ENCODE peak calls at places on chromosomes 5 and 9, in seven cellular contexts. One of them, this sample, is unnamed. For H3K4me1, the result is how much of the 10 kb centered on the place peaks cover.

GRCh38 chr5:11903614-11904269 is 504 bp downstream of the CTNND2 start:
- DNase-seq in heart right ventricle: peak
- DNase-seq in neural progenitor cell: peak
- DNase-seq in HCT116: no peak
- DNase-seq in CD4-positive, CD25-positive, alpha-beta regulatory T cell: no peak
- DNase-seq in Panc1: no peak
- DNase-seq in right cardiac atrium: peak
- DNase-seq in this sample: peak

GRCh38 chr9:3936520-3937235 is 363.2 kb downstream of the GLIS3 start:
- DNase-seq in heart right ventricle: peak
- DNase-seq in neural progenitor cell: no peak
- DNase-seq in HCT116: no peak
- DNase-seq in CD4-positive, CD25-positive, alpha-beta regulatory T cell: no peak
- DNase-seq in Panc1: no peak
- DNase-seq in right cardiac atrium: peak
- DNase-seq in this sample: no peak

GRCh38 chr9:129770741-129771140 is 17.9 kb upstream of the PTGES start:
- DNase-seq in heart right ventricle: no peak
- DNase-seq in neural progenitor cell: no peak
- DNase-seq in HCT116: no peak
- DNase-seq in CD4-positive, CD25-positive, alpha-beta regulatory T cell: no peak
- DNase-seq in Panc1: no peak
- DNase-seq in right cardiac atrium: no peak
- DNase-seq in this sample: no peak

GRCh38 chr9:75085640-75086039 is 2.3 kb downstream of the NMRK1 start:
- DNase-seq in heart right ventricle: no peak
- DNase-seq in neural progenitor cell: no peak
- DNase-seq in HCT116: no peak
- DNase-seq in CD4-positive, CD25-positive, alpha-beta regulatory T cell: no peak
- DNase-seq in Panc1: no peak
- DNase-seq in right cardiac atrium: no peak
- DNase-seq in this sample: no peak

GRCh38 chr5:90529939-90530677 is 724 bp upstream of the LYSMD3 start:
- DNase-seq in heart right ventricle: peak
- DNase-seq in neural progenitor cell: peak
- DNase-seq in HCT116: peak
- DNase-seq in CD4-positive, CD25-positive, alpha-beta regulatory T cell: peak
- DNase-seq in Panc1: peak
- DNase-seq in right cardiac atrium: peak
- DNase-seq in this sample: peak

GRCh38 chr5:27266184-27266583 is 227.8 kb upstream of the CDH9 start:
- DNase-seq in heart right ventricle: no peak
- DNase-seq in neural progenitor cell: no peak
- DNase-seq in HCT116: no peak
- DNase-seq in CD4-positive, CD25-positive, alpha-beta regulatory T cell: no peak
- DNase-seq in Panc1: no peak
- DNase-seq in right cardiac atrium: no peak
- DNase-seq in this sample: no peak

GRCh38 chr5:57302643-57303042 is 128.8 kb downstream of the GPBP1 start:
- DNase-seq in heart right ventricle: no peak
- DNase-seq in neural progenitor cell: no peak
- DNase-seq in HCT116: no peak
- DNase-seq in CD4-positive, CD25-positive, alpha-beta regulatory T cell: no peak
- DNase-seq in Panc1: no peak
- DNase-seq in right cardiac atrium: no peak
- DNase-seq in this sample: no peak

GRCh38 chr9:4090491-4090890 is 209.4 kb downstream of the GLIS3 start:
- DNase-seq in heart right ventricle: no peak
- DNase-seq in neural progenitor cell: no peak
- DNase-seq in HCT116: no peak
- DNase-seq in CD4-positive, CD25-positive, alpha-beta regulatory T cell: no peak
- DNase-seq in Panc1: no peak
- DNase-seq in right cardiac atrium: no peak
- DNase-seq in this sample: peak

GRCh38 chr5:5250758-5251157 is 110.6 kb downstream of the ADAMTS16 start:
- DNase-seq in heart right ventricle: no peak
- DNase-seq in neural progenitor cell: no peak
- DNase-seq in HCT116: no peak
- DNase-seq in CD4-positive, CD25-positive, alpha-beta regulatory T cell: no peak
- DNase-seq in Panc1: no peak
- DNase-seq in right cardiac atrium: no peak
- DNase-seq in this sample: no peak

GRCh38 chr5:64462391-64462790 is 43.4 kb upstream of the RGS7BP start:
- DNase-seq in heart right ventricle: no peak
- DNase-seq in neural progenitor cell: no peak
- DNase-seq in HCT116: no peak
- DNase-seq in CD4-positive, CD25-positive, alpha-beta regulatory T cell: no peak
- DNase-seq in Panc1: no peak
- DNase-seq in right cardiac atrium: no peak
- DNase-seq in this sample: no peak

DNA sequence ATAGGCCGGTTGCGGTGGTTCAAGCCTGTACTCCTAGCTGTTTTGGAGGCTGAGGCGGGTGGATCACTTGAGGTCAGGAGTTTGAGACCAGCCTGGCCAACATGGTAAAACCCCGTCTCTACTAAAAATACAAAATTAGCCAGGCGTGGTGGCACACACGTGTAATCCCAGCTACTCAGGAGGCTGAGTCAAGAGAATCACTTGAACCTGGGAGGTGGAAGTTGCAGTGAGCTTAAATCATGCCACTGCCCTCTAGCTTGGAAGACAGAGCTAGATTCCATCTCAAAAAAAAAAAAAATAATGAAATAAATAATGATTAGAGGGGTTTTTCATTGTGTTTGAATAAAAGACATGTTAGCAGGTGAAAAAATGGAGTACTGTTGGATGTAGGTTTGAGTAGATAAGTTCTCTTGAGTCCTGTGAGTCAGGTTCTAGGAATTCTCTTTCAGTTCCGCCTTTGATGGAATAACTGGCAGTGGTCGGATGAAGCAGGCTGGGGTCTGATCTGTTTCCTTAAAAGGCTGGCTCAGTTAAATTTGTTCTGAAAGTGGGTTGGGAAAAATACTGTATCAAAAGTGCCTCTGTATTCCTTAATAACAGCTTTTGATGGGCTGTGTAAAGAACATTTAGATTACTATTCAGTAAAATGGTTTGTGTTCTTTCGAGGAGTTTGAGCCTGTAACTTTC is 73.2 kb downstream of the AOPEP start:
- DNase-seq in heart right ventricle: no peak
- DNase-seq in neural progenitor cell: no peak
- DNase-seq in HCT116: no peak
- DNase-seq in CD4-positive, CD25-positive, alpha-beta regulatory T cell: no peak
- DNase-seq in Panc1: no peak
- DNase-seq in right cardiac atrium: no peak
- DNase-seq in this sample: no peak
- H3K4me1 ChIP-seq in heart right ventricle: under half
- H3K4me1 ChIP-seq in neural progenitor cell: under half
- H3K4me1 ChIP-seq in HCT116: under half
- H3K4me1 ChIP-seq in CD4-positive, CD25-positive, alpha-beta regulatory T cell: under half
- H3K4me1 ChIP-seq in Panc1: under half
- H3K4me1 ChIP-seq in right cardiac atrium: under half
- H3K4me1 ChIP-seq in this sample: under half

DNA sequence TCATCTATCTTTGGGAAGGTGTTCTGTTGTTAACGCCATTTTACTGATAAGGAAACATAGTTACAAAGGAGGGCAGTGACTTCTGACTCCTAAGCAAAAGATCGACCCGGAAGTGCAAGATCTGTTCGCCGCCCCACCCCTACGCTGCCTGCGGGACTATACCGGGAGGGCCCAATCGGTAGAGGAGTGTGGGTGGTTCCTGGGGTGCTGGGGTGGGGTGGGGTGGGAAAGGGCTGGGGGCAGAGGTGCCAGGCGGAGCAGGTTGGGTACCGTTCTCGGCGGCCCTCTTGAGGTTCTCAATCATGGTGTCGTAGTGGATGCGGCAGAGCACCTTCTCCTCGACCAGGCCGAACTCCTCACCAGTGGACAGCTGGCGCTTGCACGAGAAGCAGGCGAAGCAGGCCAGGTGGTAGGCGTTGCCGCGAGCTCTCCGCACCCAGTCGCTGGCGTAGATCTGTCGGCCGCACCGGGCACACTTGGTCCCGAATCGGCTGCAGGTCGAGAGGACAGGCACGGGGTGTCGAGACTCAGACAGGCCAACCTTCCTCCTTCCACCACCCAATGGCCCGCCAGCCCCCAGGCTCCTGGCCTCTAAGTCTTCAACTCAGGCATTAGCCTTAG is 11.8 kb downstream of the LHX6 start:
- DNase-seq in heart right ventricle: no peak
- DNase-seq in neural progenitor cell: no peak
- DNase-seq in HCT116: no peak
- DNase-seq in CD4-positive, CD25-positive, alpha-beta regulatory T cell: no peak
- DNase-seq in Panc1: no peak
- DNase-seq in right cardiac atrium: no peak
- DNase-seq in this sample: no peak
- H3K4me1 ChIP-seq in heart right ventricle: under half
- H3K4me1 ChIP-seq in neural progenitor cell: under half
- H3K4me1 ChIP-seq in HCT116: under half
- H3K4me1 ChIP-seq in CD4-positive, CD25-positive, alpha-beta regulatory T cell: under half
- H3K4me1 ChIP-seq in Panc1: under half
- H3K4me1 ChIP-seq in right cardiac atrium: under half
- H3K4me1 ChIP-seq in this sample: under half

DNA sequence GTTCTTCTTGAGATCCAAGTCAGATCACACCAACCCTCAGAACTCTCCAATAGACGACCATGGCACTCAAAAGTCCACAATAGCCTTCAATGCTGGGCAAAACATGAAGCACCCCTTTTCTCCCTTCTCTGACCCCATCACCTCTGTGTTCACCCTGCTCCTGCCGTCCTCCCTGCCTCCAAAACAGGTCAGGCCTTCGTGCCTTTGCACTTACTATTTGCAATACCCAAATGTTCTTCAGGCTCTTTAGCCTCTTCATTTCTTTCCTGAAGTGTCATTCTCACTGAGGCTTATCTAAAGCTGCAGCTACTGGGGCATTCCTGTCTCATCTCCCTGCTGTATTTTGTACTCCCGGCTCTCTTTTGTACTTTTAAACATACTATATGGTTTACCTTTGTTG is 2.0 kb upstream of the ROPN1L start:
- DNase-seq in heart right ventricle: no peak
- DNase-seq in neural progenitor cell: no peak
- DNase-seq in HCT116: no peak
- DNase-seq in CD4-positive, CD25-positive, alpha-beta regulatory T cell: no peak
- DNase-seq in Panc1: no peak
- DNase-seq in right cardiac atrium: no peak
- DNase-seq in this sample: no peak
- H3K4me1 ChIP-seq in heart right ventricle: under half
- H3K4me1 ChIP-seq in neural progenitor cell: under half
- H3K4me1 ChIP-seq in HCT116: under half
- H3K4me1 ChIP-seq in CD4-positive, CD25-positive, alpha-beta regulatory T cell: under half
- H3K4me1 ChIP-seq in Panc1: under half
- H3K4me1 ChIP-seq in right cardiac atrium: under half
- H3K4me1 ChIP-seq in this sample: under half

GRCh38 chr9:72462340-72462739 is 59.1 kb upstream of the TMC1 start:
- DNase-seq in heart right ventricle: no peak
- DNase-seq in neural progenitor cell: no peak
- DNase-seq in HCT116: no peak
- DNase-seq in CD4-positive, CD25-positive, alpha-beta regulatory T cell: no peak
- DNase-seq in Panc1: no peak
- DNase-seq in right cardiac atrium: no peak
- DNase-seq in this sample: no peak

GRCh38 chr9:72465602-72466001 is 55.8 kb upstream of the TMC1 start:
- DNase-seq in heart right ventricle: no peak
- DNase-seq in neural progenitor cell: no peak
- DNase-seq in HCT116: no peak
- DNase-seq in CD4-positive, CD25-positive, alpha-beta regulatory T cell: no peak
- DNase-seq in Panc1: no peak
- DNase-seq in right cardiac atrium: no peak
- DNase-seq in this sample: no peak

GRCh38 chr9:72460342-72461312 is 60.8 kb upstream of the TMC1 start:
- DNase-seq in heart right ventricle: no peak
- DNase-seq in neural progenitor cell: no peak
- DNase-seq in HCT116: no peak
- DNase-seq in CD4-positive, CD25-positive, alpha-beta regulatory T cell: no peak
- DNase-seq in Panc1: no peak
- DNase-seq in right cardiac atrium: no peak
- DNase-seq in this sample: no peak

GRCh38 chr9:72467766-72468738 is 53.4 kb upstream of the TMC1 start:
- DNase-seq in heart right ventricle: no peak
- DNase-seq in neural progenitor cell: no peak
- DNase-seq in HCT116: no peak
- DNase-seq in CD4-positive, CD25-positive, alpha-beta regulatory T cell: no peak
- DNase-seq in Panc1: no peak
- DNase-seq in right cardiac atrium: no peak
- DNase-seq in this sample: no peak

DNA sequence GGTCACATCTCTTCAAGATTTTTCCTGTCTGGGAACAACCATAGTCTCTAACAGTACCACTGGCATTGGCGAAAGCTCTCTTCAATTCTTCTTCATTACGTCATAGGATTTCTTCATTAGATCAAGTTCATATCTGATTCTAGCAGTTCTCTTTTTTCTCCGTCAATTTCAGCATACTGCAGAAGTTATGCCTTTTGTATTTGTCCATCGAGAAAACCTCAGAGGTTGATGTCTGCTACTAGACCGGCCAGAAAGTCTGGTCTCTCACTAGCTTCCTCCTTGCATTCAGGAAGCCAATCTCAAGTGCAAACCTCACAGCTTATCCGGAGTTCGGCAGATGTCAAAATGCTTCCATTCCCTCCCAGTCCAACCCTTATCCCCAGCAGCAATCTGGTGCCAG is 56.6 kb upstream of the TMC1 start:
- DNase-seq in heart right ventricle: no peak
- DNase-seq in neural progenitor cell: no peak
- DNase-seq in HCT116: no peak
- DNase-seq in CD4-positive, CD25-positive, alpha-beta regulatory T cell: no peak
- DNase-seq in Panc1: no peak
- DNase-seq in right cardiac atrium: no peak
- DNase-seq in this sample: no peak
- H3K4me1 ChIP-seq in heart right ventricle: under half
- H3K4me1 ChIP-seq in neural progenitor cell: under half
- H3K4me1 ChIP-seq in HCT116: under half
- H3K4me1 ChIP-seq in CD4-positive, CD25-positive, alpha-beta regulatory T cell: under half
- H3K4me1 ChIP-seq in Panc1: under half
- H3K4me1 ChIP-seq in right cardiac atrium: under half
- H3K4me1 ChIP-seq in this sample: under half

GRCh38 chr5:58913591-58913990 is 330.7 kb downstream of the RAB3C start:
- DNase-seq in heart right ventricle: no peak
- DNase-seq in neural progenitor cell: no peak
- DNase-seq in HCT116: no peak
- DNase-seq in CD4-positive, CD25-positive, alpha-beta regulatory T cell: no peak
- DNase-seq in Panc1: no peak
- DNase-seq in right cardiac atrium: no peak
- DNase-seq in this sample: no peak

GRCh38 chr5:58911270-58911669 is 328.4 kb downstream of the RAB3C start:
- DNase-seq in heart right ventricle: no peak
- DNase-seq in neural progenitor cell: no peak
- DNase-seq in HCT116: no peak
- DNase-seq in CD4-positive, CD25-positive, alpha-beta regulatory T cell: no peak
- DNase-seq in Panc1: no peak
- DNase-seq in right cardiac atrium: no peak
- DNase-seq in this sample: no peak

DNA sequence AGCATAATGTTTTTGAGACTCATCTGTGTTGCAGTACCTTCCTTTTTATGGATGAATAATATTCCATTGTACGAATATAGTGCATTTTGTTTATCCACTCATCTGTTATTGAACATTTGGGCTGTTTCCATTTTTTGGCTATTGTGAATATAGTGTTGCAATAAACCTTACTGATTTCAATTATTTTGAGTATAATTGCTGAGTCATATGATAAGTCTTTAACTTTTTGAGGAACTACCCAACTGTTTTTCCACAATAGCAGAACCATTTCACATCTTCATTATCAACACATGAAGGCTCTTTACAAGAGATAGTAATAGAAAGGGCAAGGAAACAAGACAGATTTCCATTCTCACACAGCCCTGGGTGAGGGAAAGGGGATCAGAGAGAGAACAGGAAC is 329.2 kb downstream of the RAB3C start:
- DNase-seq in heart right ventricle: no peak
- DNase-seq in neural progenitor cell: no peak
- DNase-seq in HCT116: no peak
- DNase-seq in CD4-positive, CD25-positive, alpha-beta regulatory T cell: no peak
- DNase-seq in Panc1: no peak
- DNase-seq in right cardiac atrium: no peak
- DNase-seq in this sample: no peak
- H3K4me1 ChIP-seq in heart right ventricle: under half
- H3K4me1 ChIP-seq in neural progenitor cell: under half
- H3K4me1 ChIP-seq in HCT116: under half
- H3K4me1 ChIP-seq in CD4-positive, CD25-positive, alpha-beta regulatory T cell: under half
- H3K4me1 ChIP-seq in Panc1: under half
- H3K4me1 ChIP-seq in right cardiac atrium: under half
- H3K4me1 ChIP-seq in this sample: under half